ENCODE peak calls at places on chromosomes 2 and 18, in nine cellular contexts. One of them, this sample, is unnamed.

GRCh38 chr2:5695641-5696350 is 3.6 kb downstream of the SOX11 start:
- DNase-seq in heart left ventricle: no peak
- DNase-seq in pancreas: no peak
- DNase-seq in thyroid gland: no peak
- DNase-seq in GM23338: peak; percentile 67
- DNase-seq in adrenal gland: no peak
- DNase-seq in CD8-positive, alpha-beta T cell: no peak
- DNase-seq in hepatocyte: peak; percentile 60
- DNase-seq in lower lobe of right lung: no peak
- DNase-seq in this sample: peak; percentile 8

GRCh38 chr2:11387100-11387390 is 42.6 kb upstream of the ROCK2 start:
- DNase-seq in GM23338: no peak
- DNase-seq in heart left ventricle: no peak
- DNase-seq in CD8-positive, alpha-beta T cell: no peak
- DNase-seq in thyroid gland: no peak
- DNase-seq in adrenal gland: no peak
- DNase-seq in lower lobe of right lung: no peak
- DNase-seq in pancreas: no peak
- DNase-seq in hepatocyte: peak; percentile 50
- DNase-seq in this sample: no peak

GRCh38 chr2:220857371-220857770 is 714.7 kb downstream of the EPHA4 start:
- DNase-seq in pancreas: no peak
- DNase-seq in hepatocyte: no peak
- DNase-seq in thyroid gland: no peak
- DNase-seq in CD8-positive, alpha-beta T cell: no peak
- DNase-seq in heart left ventricle: no peak
- DNase-seq in GM23338: peak; percentile 22
- DNase-seq in lower lobe of right lung: no peak
- DNase-seq in adrenal gland: peak; percentile 32
- DNase-seq in this sample: no peak

GRCh38 chr2:150120271-150120950 is 367.1 kb downstream of the RND3 start:
- DNase-seq in GM23338: peak; percentile 38
- DNase-seq in pancreas: no peak
- DNase-seq in heart left ventricle: no peak
- DNase-seq in lower lobe of right lung: no peak
- DNase-seq in adrenal gland: no peak
- DNase-seq in CD8-positive, alpha-beta T cell: no peak
- DNase-seq in thyroid gland: no peak
- DNase-seq in hepatocyte: no peak
- DNase-seq in this sample: no peak

GRCh38 chr2:169892951-169893350 is 65.7 kb downstream of the UBR3 start:
- DNase-seq in adrenal gland: no peak
- DNase-seq in pancreas: no peak
- DNase-seq in CD8-positive, alpha-beta T cell: no peak
- DNase-seq in hepatocyte: no peak
- DNase-seq in lower lobe of right lung: no peak
- DNase-seq in thyroid gland: no peak
- DNase-seq in GM23338: no peak
- DNase-seq in heart left ventricle: no peak
- DNase-seq in this sample: no peak

GRCh38 chr18:11005528-11005927 is 143.8 kb downstream of the PIEZO2 start:
- DNase-seq in thyroid gland: no peak
- DNase-seq in GM23338: no peak
- DNase-seq in hepatocyte: peak; percentile 89
- DNase-seq in CD8-positive, alpha-beta T cell: no peak
- DNase-seq in adrenal gland: peak; percentile 75
- DNase-seq in lower lobe of right lung: no peak
- DNase-seq in heart left ventricle: no peak
- DNase-seq in pancreas: peak; percentile 82
- DNase-seq in this sample: no peak

GRCh38 chr2:47903781-47904447 is 2.4 kb downstream of the FBXO11 start:
- DNase-seq in hepatocyte: no peak
- DNase-seq in pancreas: no peak
- DNase-seq in adrenal gland: no peak
- DNase-seq in GM23338: no peak
- DNase-seq in lower lobe of right lung: no peak
- DNase-seq in CD8-positive, alpha-beta T cell: no peak
- DNase-seq in heart left ventricle: no peak
- DNase-seq in thyroid gland: no peak
- DNase-seq in this sample: no peak

GRCh38 chr18:9404565-9405060 is 70.0 kb downstream of the TWSG1 start:
- DNase-seq in GM23338: no peak
- DNase-seq in hepatocyte: no peak
- DNase-seq in adrenal gland: peak; percentile 10
- DNase-seq in pancreas: no peak
- DNase-seq in lower lobe of right lung: no peak
- DNase-seq in heart left ventricle: no peak
- DNase-seq in thyroid gland: no peak
- DNase-seq in CD8-positive, alpha-beta T cell: peak; percentile 22
- DNase-seq in this sample: no peak

GRCh38 chr18:54737986-54738385 is 90.3 kb upstream of the RAB27B start:
- DNase-seq in hepatocyte: no peak
- DNase-seq in heart left ventricle: no peak
- DNase-seq in pancreas: no peak
- DNase-seq in GM23338: no peak
- DNase-seq in CD8-positive, alpha-beta T cell: no peak
- DNase-seq in thyroid gland: no peak
- DNase-seq in lower lobe of right lung: no peak
- DNase-seq in adrenal gland: no peak
- DNase-seq in this sample: no peak

GRCh38 chr2:71894266-71894665 is 253.4 kb downstream of the CYP26B1 start:
- DNase-seq in pancreas: no peak
- DNase-seq in thyroid gland: no peak
- DNase-seq in lower lobe of right lung: no peak
- DNase-seq in adrenal gland: no peak
- DNase-seq in hepatocyte: no peak
- DNase-seq in heart left ventricle: no peak
- DNase-seq in GM23338: peak; percentile 45
- DNase-seq in CD8-positive, alpha-beta T cell: no peak
- DNase-seq in this sample: no peak

GRCh38 chr2:218329027-218329825 is 27.4 kb upstream of the CATIP start:
- DNase-seq in lower lobe of right lung: peak; percentile 69
- DNase-seq in pancreas: no peak
- DNase-seq in adrenal gland: no peak
- DNase-seq in GM23338: no peak
- DNase-seq in hepatocyte: no peak
- DNase-seq in CD8-positive, alpha-beta T cell: no peak
- DNase-seq in heart left ventricle: no peak
- DNase-seq in thyroid gland: peak; percentile 57
- DNase-seq in this sample: no peak

GRCh38 chr2:95359035-95359434 is 43.5 kb upstream of the FAHD2A start:
- DNase-seq in CD8-positive, alpha-beta T cell: no peak
- DNase-seq in thyroid gland: no peak
- DNase-seq in GM23338: no peak
- DNase-seq in heart left ventricle: no peak
- DNase-seq in hepatocyte: no peak
- DNase-seq in adrenal gland: no peak
- DNase-seq in lower lobe of right lung: no peak
- DNase-seq in pancreas: no peak
- DNase-seq in this sample: no peak

DNA sequence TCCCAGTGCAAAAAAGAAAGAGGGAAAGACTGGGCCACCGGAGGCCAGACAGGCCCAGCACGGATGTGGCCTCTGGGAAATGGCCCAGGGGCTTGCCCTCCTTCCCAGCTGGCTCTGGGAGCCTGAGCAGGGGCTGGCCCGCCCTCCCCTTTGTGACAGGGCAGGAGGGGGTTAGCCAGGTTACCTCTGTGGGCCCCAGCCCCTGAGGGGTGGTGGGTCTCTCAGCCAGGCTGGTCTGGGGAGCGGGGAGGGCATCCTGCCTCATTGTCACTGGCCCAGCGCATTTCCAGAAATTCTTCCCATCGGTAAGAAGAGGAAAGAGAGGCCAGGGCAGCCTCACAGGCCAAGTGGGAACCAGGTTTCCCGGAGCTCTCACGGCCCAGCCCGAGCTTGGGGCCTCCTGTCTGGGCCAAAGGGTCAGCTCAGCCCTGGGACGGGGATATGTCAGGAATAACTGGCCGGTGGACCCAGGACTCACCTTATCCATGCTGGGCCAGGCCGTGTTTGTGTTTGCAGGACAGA is 182.3 kb downstream of the ZFP36L2 start:
- DNase-seq in thyroid gland: peak; percentile 36
- DNase-seq in GM23338: no peak
- DNase-seq in adrenal gland: no peak
- DNase-seq in CD8-positive, alpha-beta T cell: no peak
- DNase-seq in hepatocyte: no peak
- DNase-seq in heart left ventricle: peak; percentile 67
- DNase-seq in pancreas: peak; percentile 43
- DNase-seq in lower lobe of right lung: no peak
- DNase-seq in this sample: no peak
- H3K4me1 ChIP-seq in thyroid gland: peaks cover 8% of the 10 kb centered on the region
- H3K4me1 ChIP-seq in GM23338: peaks cover 9% of the 10 kb centered on the region
- H3K4me1 ChIP-seq in adrenal gland: peaks cover 27% of the 10 kb centered on the region
- H3K4me1 ChIP-seq in CD8-positive, alpha-beta T cell: peaks cover 27% of the 10 kb centered on the region
- H3K4me1 ChIP-seq in hepatocyte: peaks cover 75% of the 10 kb centered on the region
- H3K4me1 ChIP-seq in heart left ventricle: peaks cover 43% of the 10 kb centered on the region
- H3K4me1 ChIP-seq in pancreas: no peaks in the 10 kb centered on the region
- H3K4me1 ChIP-seq in lower lobe of right lung: peaks cover 15% of the 10 kb centered on the region
- H3K4me1 ChIP-seq in this sample: no peaks in the 10 kb centered on the region

GRCh38 chr2:62016957-62017356 is 111.5 kb downstream of the COMMD1 start:
- DNase-seq in GM23338: no peak
- DNase-seq in thyroid gland: no peak
- DNase-seq in hepatocyte: no peak
- DNase-seq in CD8-positive, alpha-beta T cell: no peak
- DNase-seq in adrenal gland: no peak
- DNase-seq in lower lobe of right lung: no peak
- DNase-seq in pancreas: no peak
- DNase-seq in heart left ventricle: no peak
- DNase-seq in this sample: no peak

GRCh38 chr2:62010632-62011276 is 105.3 kb downstream of the COMMD1 start:
- DNase-seq in thyroid gland: no peak
- DNase-seq in GM23338: no peak
- DNase-seq in CD8-positive, alpha-beta T cell: no peak
- DNase-seq in heart left ventricle: no peak
- DNase-seq in adrenal gland: no peak
- DNase-seq in hepatocyte: no peak
- DNase-seq in pancreas: no peak
- DNase-seq in lower lobe of right lung: no peak
- DNase-seq in this sample: no peak

GRCh38 chr2:62014102-62014501 is 108.6 kb downstream of the COMMD1 start:
- DNase-seq in pancreas: no peak
- DNase-seq in CD8-positive, alpha-beta T cell: no peak
- DNase-seq in thyroid gland: peak; percentile 91
- DNase-seq in adrenal gland: peak; percentile 72
- DNase-seq in hepatocyte: peak; percentile 77
- DNase-seq in lower lobe of right lung: no peak
- DNase-seq in GM23338: peak; percentile 22
- DNase-seq in heart left ventricle: peak; percentile 74
- DNase-seq in this sample: peak; percentile 82
- TF ChIP-seq CTCF in pancreas: no peak
- TF ChIP-seq CTCF in CD8-positive, alpha-beta T cell: no peak
- TF ChIP-seq CTCF in thyroid gland: peak; percentile 59
- TF ChIP-seq CTCF in adrenal gland: peak; percentile 25
- TF ChIP-seq CTCF in hepatocyte: peak; percentile 37
- TF ChIP-seq CTCF in lower lobe of right lung: peak; percentile 25
- TF ChIP-seq CTCF in GM23338: peak; percentile 6
- TF ChIP-seq CTCF in heart left ventricle: no peak
- TF ChIP-seq CTCF in this sample: no peak

GRCh38 chr2:96523659-96524481 is 12.7 kb upstream of the ARID5A start:
- DNase-seq in pancreas: no peak
- DNase-seq in lower lobe of right lung: no peak
- DNase-seq in heart left ventricle: no peak
- DNase-seq in CD8-positive, alpha-beta T cell: no peak
- DNase-seq in thyroid gland: no peak
- DNase-seq in adrenal gland: no peak
- DNase-seq in GM23338: no peak
- DNase-seq in hepatocyte: no peak
- DNase-seq in this sample: no peak
- H3K4me3 ChIP-seq in pancreas: no peak overlapping the region
- H3K4me3 ChIP-seq in lower lobe of right lung: no peak overlapping the region
- H3K4me3 ChIP-seq in heart left ventricle: no peak overlapping the region
- H3K4me3 ChIP-seq in CD8-positive, alpha-beta T cell: no peak overlapping the region
- H3K4me3 ChIP-seq in thyroid gland: no peak overlapping the region
- H3K4me3 ChIP-seq in adrenal gland: no peak overlapping the region
- H3K4me3 ChIP-seq in GM23338: no peak overlapping the region
- H3K4me3 ChIP-seq in hepatocyte: no peak overlapping the region
- H3K4me3 ChIP-seq in this sample: no peak overlapping the region

DNA sequence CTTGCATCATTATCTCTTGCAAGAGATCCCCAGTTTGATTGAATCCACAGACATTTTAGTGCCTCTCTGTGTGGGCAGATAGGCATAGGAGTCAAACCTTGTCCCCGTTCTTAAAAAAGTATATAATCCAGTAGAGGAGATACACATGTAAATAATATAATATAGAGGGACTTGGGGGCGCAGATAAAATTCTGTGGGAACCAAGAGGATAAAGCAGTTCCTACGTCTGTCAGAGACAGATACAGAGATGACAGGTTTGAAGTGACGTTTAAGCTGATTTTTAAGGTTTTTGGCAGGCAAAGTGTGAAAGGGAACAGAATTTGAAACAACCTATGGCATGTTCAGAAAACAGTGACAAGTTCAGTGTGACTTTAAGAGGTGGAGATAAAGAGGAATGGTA is 63.1 kb downstream of the CAB39 start:
- DNase-seq in CD8-positive, alpha-beta T cell: no peak
- DNase-seq in heart left ventricle: no peak
- DNase-seq in hepatocyte: no peak
- DNase-seq in thyroid gland: no peak
- DNase-seq in lower lobe of right lung: no peak
- DNase-seq in pancreas: no peak
- DNase-seq in GM23338: no peak
- DNase-seq in adrenal gland: no peak
- DNase-seq in this sample: no peak
- H3K4me1 ChIP-seq in CD8-positive, alpha-beta T cell: peaks cover 57% of the 10 kb centered on the region
- H3K4me1 ChIP-seq in heart left ventricle: peaks cover 53% of the 10 kb centered on the region
- H3K4me1 ChIP-seq in hepatocyte: peaks cover 3% of the 10 kb centered on the region
- H3K4me1 ChIP-seq in thyroid gland: peaks cover 4% of the 10 kb centered on the region
- H3K4me1 ChIP-seq in lower lobe of right lung: peaks cover 6% of the 10 kb centered on the region
- H3K4me1 ChIP-seq in pancreas: no peaks in the 10 kb centered on the region
- H3K4me1 ChIP-seq in GM23338: no peaks in the 10 kb centered on the region
- H3K4me1 ChIP-seq in adrenal gland: peaks cover 47% of the 10 kb centered on the region
- H3K4me1 ChIP-seq in this sample: peaks cover 65% of the 10 kb centered on the region

GRCh38 chr2:199784512-199784911 is 66.5 kb downstream of the FTCDNL1 start:
- DNase-seq in GM23338: no peak
- DNase-seq in heart left ventricle: no peak
- DNase-seq in adrenal gland: no peak
- DNase-seq in CD8-positive, alpha-beta T cell: no peak
- DNase-seq in pancreas: no peak
- DNase-seq in lower lobe of right lung: no peak
- DNase-seq in hepatocyte: no peak
- DNase-seq in thyroid gland: no peak
- DNase-seq in this sample: no peak
- TF ChIP-seq CTCF in GM23338: no peak
- TF ChIP-seq CTCF in heart left ventricle: no peak
- TF ChIP-seq CTCF in adrenal gland: no peak
- TF ChIP-seq CTCF in CD8-positive, alpha-beta T cell: no peak
- TF ChIP-seq CTCF in pancreas: no peak
- TF ChIP-seq CTCF in lower lobe of right lung: no peak
- TF ChIP-seq CTCF in hepatocyte: no peak
- TF ChIP-seq CTCF in thyroid gland: no peak
- TF ChIP-seq CTCF in this sample: no peak

This sample was measured in heart right ventricle.